ENCODE peak calls at places on chromosomes 1 and 21, in six cellular contexts. N is dermis blood vessel endothelial cell, U is RPMI8226, B is T1000, R is kidney, W is NCI-H1105. X is an unnamed sample.
A peak's percentile ranks its signal among the peaks of the same experiment; 100 is the strongest.

GRCh38 chr1:18697541-18697940 is 66.9 kb downstream of the PAX7 start:
- DNase-seq in U (no peak), R (no peak), N (no peak), B (no peak), W (no peak), X (no peak)

GRCh38 chr21:45894107-45894810 is 87.3 kb upstream of the COL6A1 start:
- DNase-seq in N (no peak), B (no peak), U (no peak), R (no peak), W (no peak), X (peak; percentile 73)

GRCh38 chr1:167510880-167511279 is 7.4 kb downstream of the CD247 start:
- DNase-seq in R (no peak), W (no peak), U (no peak), B (no peak), N (no peak), X (no peak)

GRCh38 chr1:244104309-244105060 is 53.4 kb downstream of the ZBTB18 start:
- DNase-seq in N (no peak), W (no peak), U (no peak), B (peak; percentile 83), R (no peak), X (peak; percentile 94)

GRCh38 chr1:24526940-24527542 is 24.4 kb downstream of the RCAN3 start:
- DNase-seq in N (peak; percentile 44), B (no peak), U (peak; percentile 40), R (no peak), W (no peak), X (no peak)

GRCh38 chr1:225413708-225414375 is 14.0 kb downstream of the LBR start:
- DNase-seq in B (no peak), R (no peak), U (no peak), N (no peak), W (no peak), X (no peak)

GRCh38 chr1:196105901-196106300 is 502.3 kb downstream of the KCNT2 start:
- DNase-seq in R (no peak), N (no peak), B (no peak), W (no peak), U (no peak), X (peak; percentile 37)

GRCh38 chr1:202858789-202859414 is 30.0 kb downstream of the RABIF start:
- DNase-seq in W (no peak), R (peak; percentile 80), N (no peak), B (no peak), U (no peak), X (no peak)

GRCh38 chr21:38956791-38957571 is 151.3 kb downstream of the ETS2 start:
- DNase-seq in N (no peak), R (no peak), U (peak; percentile 87), W (peak; percentile 96), B (no peak), X (peak; percentile 18)